ENCODE peak calls at places on chromosomes 2 and 18, in seven cellular contexts. One of them, this sample, is unnamed.

GRCh38 chr2:96730212-96730611 is 9.7 kb downstream of the LMAN2L start:
- DNase-seq in GM23338: no peak
- DNase-seq in SK-N-SH: no peak
- DNase-seq in hepatocyte: no peak
- DNase-seq in MM.1S: no peak
- DNase-seq in PC-3: no peak
- DNase-seq in neural progenitor cell: no peak
- DNase-seq in this sample: no peak

GRCh38 chr2:85712261-85712660 is 18.1 kb downstream of the GNLY start:
- DNase-seq in GM23338: no peak
- DNase-seq in SK-N-SH: no peak
- DNase-seq in hepatocyte: no peak
- DNase-seq in MM.1S: no peak
- DNase-seq in PC-3: no peak
- DNase-seq in neural progenitor cell: no peak
- DNase-seq in this sample: no peak

GRCh38 chr2:1892529-1893250 is 148.4 kb upstream of the PXDN start:
- DNase-seq in GM23338: no peak
- DNase-seq in SK-N-SH: no peak
- DNase-seq in hepatocyte: no peak
- DNase-seq in MM.1S: no peak
- DNase-seq in PC-3: no peak
- DNase-seq in neural progenitor cell: no peak
- DNase-seq in this sample: no peak

GRCh38 chr18:39313992-39314391 is 1748.4 kb upstream of the CELF4 start:
- DNase-seq in GM23338: no peak
- DNase-seq in SK-N-SH: no peak
- DNase-seq in hepatocyte: peak
- DNase-seq in MM.1S: no peak
- DNase-seq in PC-3: no peak
- DNase-seq in neural progenitor cell: no peak
- DNase-seq in this sample: no peak

GRCh38 chr18:71529708-71530303 is 1014.3 kb downstream of the CBLN2 start:
- DNase-seq in GM23338: no peak
- DNase-seq in SK-N-SH: no peak
- DNase-seq in hepatocyte: no peak
- DNase-seq in MM.1S: no peak
- DNase-seq in PC-3: peak
- DNase-seq in neural progenitor cell: no peak
- DNase-seq in this sample: no peak

GRCh38 chr2:105760639-105761337 is 16.1 kb downstream of the NCK2 start:
- DNase-seq in GM23338: no peak
- DNase-seq in SK-N-SH: no peak
- DNase-seq in hepatocyte: no peak
- DNase-seq in MM.1S: no peak
- DNase-seq in PC-3: no peak
- DNase-seq in neural progenitor cell: no peak
- DNase-seq in this sample: no peak

GRCh38 chr2:52260904-52261303 is 1229.0 kb upstream of the NRXN1 start:
- DNase-seq in GM23338: no peak
- DNase-seq in SK-N-SH: no peak
- DNase-seq in hepatocyte: no peak
- DNase-seq in MM.1S: no peak
- DNase-seq in PC-3: no peak
- DNase-seq in neural progenitor cell: no peak
- DNase-seq in this sample: no peak

GRCh38 chr2:232563580-232563979 is 13.1 kb downstream of the EIF4E2 start:
- DNase-seq in GM23338: no peak
- DNase-seq in SK-N-SH: no peak
- DNase-seq in hepatocyte: no peak
- DNase-seq in MM.1S: no peak
- DNase-seq in PC-3: peak
- DNase-seq in neural progenitor cell: no peak
- DNase-seq in this sample: no peak

GRCh38 chr2:232761301-232761907 is 15.0 kb downstream of the KCNJ13 start:
- DNase-seq in GM23338: peak
- DNase-seq in SK-N-SH: peak
- DNase-seq in hepatocyte: peak
- DNase-seq in MM.1S: peak
- DNase-seq in PC-3: peak
- DNase-seq in neural progenitor cell: peak
- DNase-seq in this sample: peak

GRCh38 chr2:43117521-43118143 is 108.8 kb downstream of the ZFP36L2 start:
- DNase-seq in GM23338: no peak
- DNase-seq in SK-N-SH: no peak
- DNase-seq in hepatocyte: no peak
- DNase-seq in MM.1S: no peak
- DNase-seq in PC-3: no peak
- DNase-seq in neural progenitor cell: no peak
- DNase-seq in this sample: no peak

GRCh38 chr2:214019229-214019972 is 391.5 kb upstream of the VWC2L start:
- DNase-seq in GM23338: no peak
- DNase-seq in SK-N-SH: no peak
- DNase-seq in hepatocyte: peak
- DNase-seq in MM.1S: no peak
- DNase-seq in PC-3: peak
- DNase-seq in neural progenitor cell: no peak
- DNase-seq in this sample: peak

GRCh38 chr2:1540481-1540880 is 127.2 kb downstream of the TPO start:
- DNase-seq in GM23338: no peak
- DNase-seq in SK-N-SH: no peak
- DNase-seq in hepatocyte: no peak
- DNase-seq in MM.1S: no peak
- DNase-seq in PC-3: no peak
- DNase-seq in neural progenitor cell: no peak
- DNase-seq in this sample: no peak

GRCh38 chr18:63844254-63844653 is 43.3 kb upstream of the SERPINB2 start:
- DNase-seq in GM23338: peak
- DNase-seq in SK-N-SH: no peak
- DNase-seq in hepatocyte: peak
- DNase-seq in MM.1S: peak
- DNase-seq in PC-3: peak
- DNase-seq in neural progenitor cell: peak
- DNase-seq in this sample: peak

GRCh38 chr18:75395137-75395536 is 32.4 kb downstream of the SMIM21 start:
- DNase-seq in GM23338: peak
- DNase-seq in SK-N-SH: no peak
- DNase-seq in hepatocyte: no peak
- DNase-seq in MM.1S: no peak
- DNase-seq in PC-3: no peak
- DNase-seq in neural progenitor cell: no peak
- DNase-seq in this sample: no peak

GRCh38 chr2:46977899-46978298 is 62.3 kb upstream of the MCFD2 start:
- DNase-seq in GM23338: no peak
- DNase-seq in SK-N-SH: no peak
- DNase-seq in hepatocyte: no peak
- DNase-seq in MM.1S: no peak
- DNase-seq in PC-3: no peak
- DNase-seq in neural progenitor cell: no peak
- DNase-seq in this sample: no peak

GRCh38 chr18:42719221-42719620 is 396.3 kb downstream of the RIT2 start:
- DNase-seq in GM23338: no peak
- DNase-seq in SK-N-SH: no peak
- DNase-seq in hepatocyte: no peak
- DNase-seq in MM.1S: no peak
- DNase-seq in PC-3: no peak
- DNase-seq in neural progenitor cell: no peak
- DNase-seq in this sample: no peak

GRCh38 chr2:181393472-181393871 is 63.7 kb upstream of the ITGA4 start:
- DNase-seq in GM23338: no peak
- DNase-seq in SK-N-SH: peak
- DNase-seq in hepatocyte: no peak
- DNase-seq in MM.1S: peak
- DNase-seq in PC-3: peak
- DNase-seq in neural progenitor cell: no peak
- DNase-seq in this sample: peak

GRCh38 chr2:64203131-64204005 is 59.1 kb upstream of the PELI1 start:
- DNase-seq in GM23338: no peak
- DNase-seq in SK-N-SH: no peak
- DNase-seq in hepatocyte: peak
- DNase-seq in MM.1S: peak
- DNase-seq in PC-3: peak
- DNase-seq in neural progenitor cell: no peak
- DNase-seq in this sample: no peak

GRCh38 chr2:218605438-218605837 is 2.3 kb upstream of the PLCD4 start:
- DNase-seq in GM23338: no peak
- DNase-seq in SK-N-SH: peak
- DNase-seq in hepatocyte: peak
- DNase-seq in MM.1S: no peak
- DNase-seq in PC-3: peak
- DNase-seq in neural progenitor cell: no peak
- DNase-seq in this sample: no peak

GRCh38 chr2:3780477-3781402 is 77.4 kb downstream of the DCDC2C start:
- DNase-seq in GM23338: peak
- DNase-seq in SK-N-SH: peak
- DNase-seq in hepatocyte: peak
- DNase-seq in MM.1S: peak
- DNase-seq in PC-3: peak
- DNase-seq in neural progenitor cell: peak
- DNase-seq in this sample: peak

DNA sequence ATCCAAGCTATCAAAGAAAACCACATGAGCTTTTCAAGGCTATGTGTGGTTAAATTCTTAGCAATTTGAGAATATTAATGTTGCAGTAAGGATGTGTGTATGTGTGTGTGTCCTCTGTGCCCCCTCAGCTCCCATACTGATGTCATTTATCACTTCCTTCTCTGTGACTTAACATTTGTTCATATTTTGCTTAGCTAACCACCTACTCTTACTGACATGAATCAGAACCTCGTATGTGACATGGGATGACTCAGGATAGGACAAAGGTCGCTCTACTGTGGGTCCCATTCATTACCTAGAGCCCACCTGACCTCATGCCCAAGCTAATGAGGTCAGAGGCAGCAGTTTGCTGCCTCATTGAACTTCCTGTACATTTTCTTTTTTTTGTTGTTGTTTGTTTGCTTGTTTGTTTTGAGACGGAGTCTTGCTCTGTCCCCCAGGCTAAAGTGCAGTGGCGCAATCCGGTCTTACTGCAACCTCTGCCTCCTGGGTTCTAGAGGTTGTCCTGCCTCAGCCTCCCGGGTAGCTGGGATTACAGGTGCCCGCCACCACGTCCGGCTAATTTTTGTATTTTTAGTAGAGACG is 36.3 kb downstream of the MOGAT1 start:
- DNase-seq in GM23338: no peak
- DNase-seq in SK-N-SH: no peak
- DNase-seq in hepatocyte: peak
- DNase-seq in MM.1S: no peak
- DNase-seq in PC-3: peak
- DNase-seq in neural progenitor cell: no peak
- DNase-seq in this sample: no peak
- TF ChIP-seq EZH2phosphoT487 in GM23338: no peak
- TF ChIP-seq EZH2phosphoT487 in SK-N-SH: no peak
- TF ChIP-seq EZH2phosphoT487 in hepatocyte: no peak
- TF ChIP-seq EZH2phosphoT487 in MM.1S: no peak
- TF ChIP-seq EZH2phosphoT487 in PC-3: no peak
- TF ChIP-seq EZH2phosphoT487 in neural progenitor cell: no peak
- TF ChIP-seq EZH2phosphoT487 in this sample: no peak

GRCh38 chr2:57453929-57454328 is 592.7 kb upstream of the VRK2 start:
- DNase-seq in GM23338: peak
- DNase-seq in SK-N-SH: no peak
- DNase-seq in hepatocyte: no peak
- DNase-seq in MM.1S: no peak
- DNase-seq in PC-3: peak
- DNase-seq in neural progenitor cell: peak
- DNase-seq in this sample: no peak
- TF ChIP-seq CTCF in GM23338: peak
- TF ChIP-seq CTCF in SK-N-SH: peak
- TF ChIP-seq CTCF in hepatocyte: no peak
- TF ChIP-seq CTCF in MM.1S: no peak
- TF ChIP-seq CTCF in PC-3: peak
- TF ChIP-seq CTCF in neural progenitor cell: peak
- TF ChIP-seq CTCF in this sample: peak

DNA sequence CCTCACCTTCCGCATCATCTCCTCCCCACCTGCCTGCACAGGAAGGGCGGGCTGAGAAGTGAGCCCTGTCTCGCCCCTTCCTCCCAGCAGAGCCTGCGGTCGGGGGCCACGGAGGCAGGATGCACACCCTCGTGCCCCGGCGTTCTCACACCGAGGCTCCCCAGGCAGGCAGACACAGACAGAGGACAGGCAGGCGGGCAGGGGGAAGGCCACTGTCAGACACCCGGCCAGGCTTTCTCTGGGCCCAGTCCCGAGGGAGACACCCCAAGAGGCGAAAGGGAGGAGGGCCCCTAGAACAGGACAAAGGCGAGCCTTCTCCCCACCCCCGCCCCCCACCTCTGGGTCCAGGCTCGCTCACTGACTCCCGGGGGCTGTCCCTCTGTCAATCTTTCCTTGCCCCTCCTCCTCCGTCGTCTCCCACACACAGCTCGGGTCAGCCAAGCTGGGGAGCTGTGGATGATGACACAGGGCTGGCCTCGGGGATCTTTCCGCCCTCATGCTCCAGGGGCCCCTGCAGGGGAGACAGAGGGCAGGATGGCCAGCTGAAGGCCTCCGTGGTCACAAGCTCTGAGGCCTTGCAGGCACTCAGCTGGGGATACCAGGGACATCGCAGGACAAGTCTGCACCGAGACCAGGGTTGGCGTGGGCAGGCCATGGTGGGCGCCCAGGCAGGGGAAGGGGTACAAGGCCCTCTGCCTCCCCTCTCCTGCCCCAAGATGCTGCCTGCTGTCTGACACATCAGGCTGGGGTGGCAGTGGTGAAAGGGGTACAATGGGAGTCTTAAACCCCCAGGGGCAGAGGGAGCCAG is 24.9 kb downstream of the BIN1 start:
- DNase-seq in GM23338: peak
- DNase-seq in SK-N-SH: no peak
- DNase-seq in hepatocyte: peak
- DNase-seq in MM.1S: no peak
- DNase-seq in PC-3: no peak
- DNase-seq in neural progenitor cell: no peak
- DNase-seq in this sample: no peak
- TF ChIP-seq EZH2phosphoT487 in GM23338: no peak
- TF ChIP-seq EZH2phosphoT487 in SK-N-SH: no peak
- TF ChIP-seq EZH2phosphoT487 in hepatocyte: no peak
- TF ChIP-seq EZH2phosphoT487 in MM.1S: no peak
- TF ChIP-seq EZH2phosphoT487 in PC-3: no peak
- TF ChIP-seq EZH2phosphoT487 in neural progenitor cell: no peak
- TF ChIP-seq EZH2phosphoT487 in this sample: no peak

GRCh38 chr2:216013080-216013909 is at the start of gene MREG:
- DNase-seq in GM23338: peak
- DNase-seq in SK-N-SH: peak
- DNase-seq in hepatocyte: peak
- DNase-seq in MM.1S: peak
- DNase-seq in PC-3: peak
- DNase-seq in neural progenitor cell: peak
- DNase-seq in this sample: peak

GRCh38 chr2:216014006-216014405 is 655 bp upstream of the MREG start:
- DNase-seq in GM23338: no peak
- DNase-seq in SK-N-SH: no peak
- DNase-seq in hepatocyte: no peak
- DNase-seq in MM.1S: no peak
- DNase-seq in PC-3: no peak
- DNase-seq in neural progenitor cell: no peak
- DNase-seq in this sample: no peak

GRCh38 chr2:216012830-216013079 is 596 bp downstream of the MREG start:
- DNase-seq in GM23338: no peak
- DNase-seq in SK-N-SH: peak
- DNase-seq in hepatocyte: no peak
- DNase-seq in MM.1S: no peak
- DNase-seq in PC-3: no peak
- DNase-seq in neural progenitor cell: no peak
- DNase-seq in this sample: no peak

GRCh38 chr2:216011320-216011849 is 2.0 kb downstream of the MREG start:
- DNase-seq in GM23338: no peak
- DNase-seq in SK-N-SH: no peak
- DNase-seq in hepatocyte: no peak
- DNase-seq in MM.1S: no peak
- DNase-seq in PC-3: no peak
- DNase-seq in neural progenitor cell: no peak
- DNase-seq in this sample: no peak

GRCh38 chr2:216012133-216012829 is 1.1 kb downstream of the MREG start:
- DNase-seq in GM23338: no peak
- DNase-seq in SK-N-SH: peak
- DNase-seq in hepatocyte: peak
- DNase-seq in MM.1S: no peak
- DNase-seq in PC-3: peak
- DNase-seq in neural progenitor cell: no peak
- DNase-seq in this sample: no peak
- TF ChIP-seq CTCF in GM23338: no peak
- TF ChIP-seq CTCF in SK-N-SH: peak
- TF ChIP-seq CTCF in hepatocyte: no peak
- TF ChIP-seq CTCF in MM.1S: no peak
- TF ChIP-seq CTCF in PC-3: peak
- TF ChIP-seq CTCF in neural progenitor cell: no peak
- TF ChIP-seq CTCF in this sample: no peak

This sample was measured in HCT116.